ENCODE peak calls at places on chromosomes 11 and 22, in nine cellular contexts. One of them, this sample, is unnamed.
A peak's percentile ranks its signal among the peaks of the same experiment; 100 is the strongest.

GRCh38 chr11:36507824-36508489 is 2.1 kb downstream of the TRAF6 start:
- DNase-seq in A549: no peak
- DNase-seq in SJSA1: no peak
- DNase-seq in NCI-H1694 treated with DMSO at 0.1 percent for 48 hours: no peak
- DNase-seq in GM19239: no peak
- DNase-seq in T-helper 9 cell: no peak
- DNase-seq in HFF-Myc: no peak
- DNase-seq in effector memory CD4-positive, alpha-beta T cell: no peak
- DNase-seq in hippocampal formation: no peak
- DNase-seq in this sample: no peak

GRCh38 chr11:76653674-76654309 is 16.8 kb downstream of the LRRC32 start:
- DNase-seq in A549: no peak
- DNase-seq in SJSA1: peak; percentile 65
- DNase-seq in NCI-H1694 treated with DMSO at 0.1 percent for 48 hours: no peak
- DNase-seq in GM19239: no peak
- DNase-seq in T-helper 9 cell: no peak
- DNase-seq in HFF-Myc: peak; percentile 56
- DNase-seq in effector memory CD4-positive, alpha-beta T cell: no peak
- DNase-seq in hippocampal formation: no peak
- DNase-seq in this sample: peak; percentile 64

GRCh38 chr22:20551805-20552449 is 44.5 kb downstream of the MED15 start:
- DNase-seq in A549: no peak
- DNase-seq in SJSA1: no peak
- DNase-seq in NCI-H1694 treated with DMSO at 0.1 percent for 48 hours: peak; percentile 8
- DNase-seq in GM19239: no peak
- DNase-seq in T-helper 9 cell: no peak
- DNase-seq in HFF-Myc: no peak
- DNase-seq in effector memory CD4-positive, alpha-beta T cell: no peak
- DNase-seq in hippocampal formation: peak; percentile 49
- DNase-seq in this sample: peak; percentile 59

GRCh38 chr11:107018902-107019493 is 722 bp upstream of the GUCY1A2 start:
- DNase-seq in A549: peak; percentile 36
- DNase-seq in SJSA1: peak; percentile 12
- DNase-seq in NCI-H1694 treated with DMSO at 0.1 percent for 48 hours: no peak
- DNase-seq in GM19239: peak; percentile 7
- DNase-seq in T-helper 9 cell: no peak
- DNase-seq in HFF-Myc: no peak
- DNase-seq in effector memory CD4-positive, alpha-beta T cell: no peak
- DNase-seq in hippocampal formation: peak; percentile 36
- DNase-seq in this sample: peak; percentile 58

GRCh38 chr11:75077316-75077715 is 19.4 kb downstream of the OR2AT4 start:
- DNase-seq in A549: no peak
- DNase-seq in SJSA1: no peak
- DNase-seq in NCI-H1694 treated with DMSO at 0.1 percent for 48 hours: no peak
- DNase-seq in GM19239: no peak
- DNase-seq in T-helper 9 cell: no peak
- DNase-seq in HFF-Myc: no peak
- DNase-seq in effector memory CD4-positive, alpha-beta T cell: no peak
- DNase-seq in hippocampal formation: no peak
- DNase-seq in this sample: no peak

GRCh38 chr11:123303924-123304323 is 108.9 kb upstream of the CLMP start:
- DNase-seq in A549: no peak
- DNase-seq in SJSA1: no peak
- DNase-seq in NCI-H1694 treated with DMSO at 0.1 percent for 48 hours: no peak
- DNase-seq in GM19239: no peak
- DNase-seq in T-helper 9 cell: no peak
- DNase-seq in HFF-Myc: no peak
- DNase-seq in effector memory CD4-positive, alpha-beta T cell: no peak
- DNase-seq in hippocampal formation: no peak
- DNase-seq in this sample: no peak

GRCh38 chr11:113446938-113447337 is 28.3 kb downstream of the DRD2 start:
- DNase-seq in A549: no peak
- DNase-seq in SJSA1: no peak
- DNase-seq in NCI-H1694 treated with DMSO at 0.1 percent for 48 hours: no peak
- DNase-seq in GM19239: no peak
- DNase-seq in T-helper 9 cell: no peak
- DNase-seq in HFF-Myc: no peak
- DNase-seq in effector memory CD4-positive, alpha-beta T cell: no peak
- DNase-seq in hippocampal formation: no peak
- DNase-seq in this sample: no peak

GRCh38 chr11:126115820-126116319 is 53.2 kb upstream of the CDON start:
- DNase-seq in A549: peak; percentile 81
- DNase-seq in SJSA1: peak; percentile 47
- DNase-seq in NCI-H1694 treated with DMSO at 0.1 percent for 48 hours: no peak
- DNase-seq in GM19239: no peak
- DNase-seq in T-helper 9 cell: no peak
- DNase-seq in HFF-Myc: peak; percentile 79
- DNase-seq in effector memory CD4-positive, alpha-beta T cell: no peak
- DNase-seq in hippocampal formation: no peak
- DNase-seq in this sample: no peak

GRCh38 chr11:69000391-69000790 is 12.7 kb downstream of the MRGPRF start:
- DNase-seq in A549: no peak
- DNase-seq in SJSA1: peak; percentile 36
- DNase-seq in NCI-H1694 treated with DMSO at 0.1 percent for 48 hours: no peak
- DNase-seq in GM19239: no peak
- DNase-seq in T-helper 9 cell: no peak
- DNase-seq in HFF-Myc: no peak
- DNase-seq in effector memory CD4-positive, alpha-beta T cell: no peak
- DNase-seq in hippocampal formation: no peak
- DNase-seq in this sample: no peak

GRCh38 chr22:45240137-45240809 is 421 bp downstream of the KIAA0930 start:
- DNase-seq in A549: no peak
- DNase-seq in SJSA1: peak; percentile 38
- DNase-seq in NCI-H1694 treated with DMSO at 0.1 percent for 48 hours: no peak
- DNase-seq in GM19239: peak; percentile 49
- DNase-seq in T-helper 9 cell: no peak
- DNase-seq in HFF-Myc: no peak
- DNase-seq in effector memory CD4-positive, alpha-beta T cell: no peak
- DNase-seq in hippocampal formation: no peak
- DNase-seq in this sample: peak; percentile 47

GRCh38 chr11:67648140-67648795 is 2.3 kb downstream of the ACY3 start:
- DNase-seq in A549: peak; percentile 59
- DNase-seq in SJSA1: no peak
- DNase-seq in NCI-H1694 treated with DMSO at 0.1 percent for 48 hours: peak; percentile 28
- DNase-seq in GM19239: peak; percentile 67
- DNase-seq in T-helper 9 cell: no peak
- DNase-seq in HFF-Myc: no peak
- DNase-seq in effector memory CD4-positive, alpha-beta T cell: no peak
- DNase-seq in hippocampal formation: no peak
- DNase-seq in this sample: peak; percentile 21

GRCh38 chr11:92332986-92333385 is 108.4 kb downstream of the FAT3 start:
- DNase-seq in A549: no peak
- DNase-seq in SJSA1: no peak
- DNase-seq in NCI-H1694 treated with DMSO at 0.1 percent for 48 hours: no peak
- DNase-seq in GM19239: no peak
- DNase-seq in T-helper 9 cell: no peak
- DNase-seq in HFF-Myc: no peak
- DNase-seq in effector memory CD4-positive, alpha-beta T cell: no peak
- DNase-seq in hippocampal formation: no peak
- DNase-seq in this sample: no peak

GRCh38 chr11:69880041-69880802 is 61.0 kb upstream of the FGF3 start:
- DNase-seq in A549: no peak
- DNase-seq in SJSA1: no peak
- DNase-seq in NCI-H1694 treated with DMSO at 0.1 percent for 48 hours: no peak
- DNase-seq in GM19239: no peak
- DNase-seq in T-helper 9 cell: no peak
- DNase-seq in HFF-Myc: no peak
- DNase-seq in effector memory CD4-positive, alpha-beta T cell: no peak
- DNase-seq in hippocampal formation: no peak
- DNase-seq in this sample: no peak

GRCh38 chr11:77113382-77114088 is 10.9 kb downstream of the OMP start:
- DNase-seq in A549: peak; percentile 82
- DNase-seq in SJSA1: no peak
- DNase-seq in NCI-H1694 treated with DMSO at 0.1 percent for 48 hours: peak; percentile 24
- DNase-seq in GM19239: no peak
- DNase-seq in T-helper 9 cell: no peak
- DNase-seq in HFF-Myc: no peak
- DNase-seq in effector memory CD4-positive, alpha-beta T cell: no peak
- DNase-seq in hippocampal formation: no peak
- DNase-seq in this sample: peak; percentile 5

GRCh38 chr11:69941546-69942332 is 122.5 kb upstream of the FGF3 start:
- DNase-seq in A549: no peak
- DNase-seq in SJSA1: no peak
- DNase-seq in NCI-H1694 treated with DMSO at 0.1 percent for 48 hours: no peak
- DNase-seq in GM19239: no peak
- DNase-seq in T-helper 9 cell: no peak
- DNase-seq in HFF-Myc: no peak
- DNase-seq in effector memory CD4-positive, alpha-beta T cell: no peak
- DNase-seq in hippocampal formation: no peak
- DNase-seq in this sample: no peak

GRCh38 chr11:26830757-26831156 is 108.9 kb upstream of the SLC5A12 start:
- DNase-seq in A549: no peak
- DNase-seq in SJSA1: no peak
- DNase-seq in NCI-H1694 treated with DMSO at 0.1 percent for 48 hours: no peak
- DNase-seq in GM19239: no peak
- DNase-seq in T-helper 9 cell: no peak
- DNase-seq in HFF-Myc: no peak
- DNase-seq in effector memory CD4-positive, alpha-beta T cell: no peak
- DNase-seq in hippocampal formation: no peak
- DNase-seq in this sample: no peak

GRCh38 chr22:27283714-27284113 is 517.8 kb downstream of the MN1 start:
- DNase-seq in A549: no peak
- DNase-seq in SJSA1: no peak
- DNase-seq in NCI-H1694 treated with DMSO at 0.1 percent for 48 hours: no peak
- DNase-seq in GM19239: no peak
- DNase-seq in T-helper 9 cell: no peak
- DNase-seq in HFF-Myc: no peak
- DNase-seq in effector memory CD4-positive, alpha-beta T cell: no peak
- DNase-seq in hippocampal formation: no peak
- DNase-seq in this sample: no peak

GRCh38 chr11:103618532-103618931 is 417.9 kb upstream of the DDI1 start:
- DNase-seq in A549: no peak
- DNase-seq in SJSA1: peak; percentile 8
- DNase-seq in NCI-H1694 treated with DMSO at 0.1 percent for 48 hours: no peak
- DNase-seq in GM19239: no peak
- DNase-seq in T-helper 9 cell: no peak
- DNase-seq in HFF-Myc: no peak
- DNase-seq in effector memory CD4-positive, alpha-beta T cell: no peak
- DNase-seq in hippocampal formation: no peak
- DNase-seq in this sample: no peak

GRCh38 chr11:7872913-7873312 is 58.2 kb downstream of the OR10A6 start:
- DNase-seq in A549: no peak
- DNase-seq in SJSA1: no peak
- DNase-seq in NCI-H1694 treated with DMSO at 0.1 percent for 48 hours: no peak
- DNase-seq in GM19239: no peak
- DNase-seq in T-helper 9 cell: no peak
- DNase-seq in HFF-Myc: no peak
- DNase-seq in effector memory CD4-positive, alpha-beta T cell: no peak
- DNase-seq in hippocampal formation: no peak
- DNase-seq in this sample: no peak

GRCh38 chr11:91164452-91164822 is 941.6 kb upstream of the CHORDC1 start:
- DNase-seq in A549: no peak
- DNase-seq in SJSA1: no peak
- DNase-seq in NCI-H1694 treated with DMSO at 0.1 percent for 48 hours: no peak
- DNase-seq in GM19239: no peak
- DNase-seq in T-helper 9 cell: no peak
- DNase-seq in HFF-Myc: no peak
- DNase-seq in effector memory CD4-positive, alpha-beta T cell: no peak
- DNase-seq in hippocampal formation: no peak
- DNase-seq in this sample: no peak

GRCh38 chr11:36436589-36436988 is 73.5 kb downstream of the TRAF6 start:
- DNase-seq in A549: no peak
- DNase-seq in SJSA1: no peak
- DNase-seq in NCI-H1694 treated with DMSO at 0.1 percent for 48 hours: no peak
- DNase-seq in GM19239: no peak
- DNase-seq in T-helper 9 cell: no peak
- DNase-seq in HFF-Myc: no peak
- DNase-seq in effector memory CD4-positive, alpha-beta T cell: no peak
- DNase-seq in hippocampal formation: no peak
- DNase-seq in this sample: no peak

GRCh38 chr11:4576880-4577279 is 4.7 kb upstream of the OR52I2 start:
- DNase-seq in A549: no peak
- DNase-seq in SJSA1: no peak
- DNase-seq in NCI-H1694 treated with DMSO at 0.1 percent for 48 hours: no peak
- DNase-seq in GM19239: no peak
- DNase-seq in T-helper 9 cell: no peak
- DNase-seq in HFF-Myc: no peak
- DNase-seq in effector memory CD4-positive, alpha-beta T cell: no peak
- DNase-seq in hippocampal formation: no peak
- DNase-seq in this sample: no peak

GRCh38 chr11:96311120-96311568 is 31.9 kb downstream of the MAML2 start:
- DNase-seq in A549: no peak
- DNase-seq in SJSA1: peak; percentile 39
- DNase-seq in NCI-H1694 treated with DMSO at 0.1 percent for 48 hours: no peak
- DNase-seq in GM19239: no peak
- DNase-seq in T-helper 9 cell: no peak
- DNase-seq in HFF-Myc: no peak
- DNase-seq in effector memory CD4-positive, alpha-beta T cell: no peak
- DNase-seq in hippocampal formation: no peak
- DNase-seq in this sample: no peak

GRCh38 chr11:45713573-45713972 is 48.2 kb upstream of the CHST1 start:
- DNase-seq in A549: no peak
- DNase-seq in SJSA1: no peak
- DNase-seq in NCI-H1694 treated with DMSO at 0.1 percent for 48 hours: no peak
- DNase-seq in GM19239: no peak
- DNase-seq in T-helper 9 cell: no peak
- DNase-seq in HFF-Myc: no peak
- DNase-seq in effector memory CD4-positive, alpha-beta T cell: no peak
- DNase-seq in hippocampal formation: no peak
- DNase-seq in this sample: no peak

GRCh38 chr22:25774575-25775026 is 32.6 kb downstream of the MYO18B start:
- DNase-seq in A549: no peak
- DNase-seq in SJSA1: no peak
- DNase-seq in NCI-H1694 treated with DMSO at 0.1 percent for 48 hours: no peak
- DNase-seq in GM19239: no peak
- DNase-seq in T-helper 9 cell: no peak
- DNase-seq in HFF-Myc: no peak
- DNase-seq in effector memory CD4-positive, alpha-beta T cell: no peak
- DNase-seq in hippocampal formation: no peak
- DNase-seq in this sample: no peak

GRCh38 chr11:75342966-75343870 is 8.2 kb downstream of the ARRB1 start:
- DNase-seq in A549: peak; percentile 76
- DNase-seq in SJSA1: no peak
- DNase-seq in NCI-H1694 treated with DMSO at 0.1 percent for 48 hours: no peak
- DNase-seq in GM19239: no peak
- DNase-seq in T-helper 9 cell: no peak
- DNase-seq in HFF-Myc: no peak
- DNase-seq in effector memory CD4-positive, alpha-beta T cell: no peak
- DNase-seq in hippocampal formation: no peak
- DNase-seq in this sample: peak; percentile 25

GRCh38 chr11:2890466-2891241 is 5.1 kb upstream of the CDKN1C start:
- DNase-seq in A549: no peak
- DNase-seq in SJSA1: no peak
- DNase-seq in NCI-H1694 treated with DMSO at 0.1 percent for 48 hours: no peak
- DNase-seq in GM19239: no peak
- DNase-seq in T-helper 9 cell: no peak
- DNase-seq in HFF-Myc: no peak
- DNase-seq in effector memory CD4-positive, alpha-beta T cell: no peak
- DNase-seq in hippocampal formation: no peak
- DNase-seq in this sample: no peak

GRCh38 chr11:47599821-47600377 is 5.7 kb upstream of the C1QTNF4 start:
- DNase-seq in A549: no peak
- DNase-seq in SJSA1: no peak
- DNase-seq in NCI-H1694 treated with DMSO at 0.1 percent for 48 hours: no peak
- DNase-seq in GM19239: no peak
- DNase-seq in T-helper 9 cell: no peak
- DNase-seq in HFF-Myc: no peak
- DNase-seq in effector memory CD4-positive, alpha-beta T cell: no peak
- DNase-seq in hippocampal formation: no peak
- DNase-seq in this sample: no peak

GRCh38 chr11:2538951-2539735 is 94.3 kb downstream of the KCNQ1 start:
- DNase-seq in A549: no peak
- DNase-seq in SJSA1: no peak
- DNase-seq in NCI-H1694 treated with DMSO at 0.1 percent for 48 hours: no peak
- DNase-seq in GM19239: no peak
- DNase-seq in T-helper 9 cell: no peak
- DNase-seq in HFF-Myc: no peak
- DNase-seq in effector memory CD4-positive, alpha-beta T cell: no peak
- DNase-seq in hippocampal formation: no peak
- DNase-seq in this sample: no peak